ENCODE peak calls at places on chromosome 9, in four cellular contexts. One of them, this sample, is unnamed.

GRCh38 chr9:71910602-71911060 is 362 bp downstream of the ABHD17B start:
- DNase-seq in GM12878: no peak
- DNase-seq in tibial nerve: no peak
- DNase-seq in A549: no peak
- DNase-seq in this sample: no peak

GRCh38 chr9:72383978-72384709 is 19.1 kb upstream of the ZFAND5 start:
- DNase-seq in tibial nerve: no peak
- DNase-seq in GM12878: no peak
- DNase-seq in A549: no peak
- DNase-seq in this sample: no peak

GRCh38 chr9:22216730-22217160 is 207.6 kb upstream of the CDKN2B start:
- DNase-seq in A549: no peak
- DNase-seq in tibial nerve: no peak
- DNase-seq in GM12878: no peak
- DNase-seq in this sample: no peak

GRCh38 chr9:110086537-110086936 is 121.4 kb downstream of the C9orf152 start:
- DNase-seq in A549: no peak
- DNase-seq in GM12878: no peak
- DNase-seq in tibial nerve: no peak
- DNase-seq in this sample: no peak

GRCh38 chr9:79629721-79630120 is 58.0 kb downstream of the TLE4 start:
- DNase-seq in tibial nerve: no peak
- DNase-seq in A549: no peak
- DNase-seq in GM12878: no peak
- DNase-seq in this sample: no peak

GRCh38 chr9:123371228-123371584 is 15.2 kb downstream of the CRB2 start:
- DNase-seq in GM12878: no peak
- DNase-seq in tibial nerve: no peak
- DNase-seq in A549: no peak
- DNase-seq in this sample: no peak

GRCh38 chr9:130288393-130288792 is 22.8 kb downstream of the HMCN2 start:
- DNase-seq in GM12878: no peak
- DNase-seq in tibial nerve: no peak
- DNase-seq in A549: no peak
- DNase-seq in this sample: peak; percentile 79

GRCh38 chr9:126526218-126527108 is 87.3 kb upstream of the LMX1B start:
- DNase-seq in tibial nerve: no peak
- DNase-seq in GM12878: no peak
- DNase-seq in A549: no peak
- DNase-seq in this sample: peak; percentile 40

GRCh38 chr9:86141843-86142242 is 42.5 kb upstream of the GOLM1 start:
- DNase-seq in GM12878: no peak
- DNase-seq in tibial nerve: no peak
- DNase-seq in A549: no peak
- DNase-seq in this sample: no peak

GRCh38 chr9:35658894-35659220 is 765 bp downstream of the CCDC107 start:
- DNase-seq in GM12878: no peak
- DNase-seq in A549: no peak
- DNase-seq in tibial nerve: no peak
- DNase-seq in this sample: peak; percentile 84

GRCh38 chr9:119005162-119005561 is 364.1 kb downstream of the BRINP1 start:
- DNase-seq in tibial nerve: no peak
- DNase-seq in A549: no peak
- DNase-seq in GM12878: no peak
- DNase-seq in this sample: no peak

GRCh38 chr9:130957451-130958203 is 18.6 kb upstream of the FIBCD1 start:
- DNase-seq in A549: no peak
- DNase-seq in GM12878: no peak
- DNase-seq in tibial nerve: no peak
- DNase-seq in this sample: no peak

GRCh38 chr9:126719677-126720435 is 85.0 kb upstream of the ZBTB43 start:
- DNase-seq in GM12878: peak; percentile 53
- DNase-seq in A549: no peak
- DNase-seq in tibial nerve: peak; percentile 36
- DNase-seq in this sample: peak; percentile 85

GRCh38 chr9:29285818-29286217 is 1712.5 kb upstream of the C9orf72 start:
- DNase-seq in tibial nerve: no peak
- DNase-seq in A549: no peak
- DNase-seq in GM12878: no peak
- DNase-seq in this sample: no peak

GRCh38 chr9:134858051-134858841 is 22.4 kb upstream of the FCN2 start:
- DNase-seq in GM12878: peak; percentile 76
- DNase-seq in A549: peak; percentile 30
- DNase-seq in tibial nerve: no peak
- DNase-seq in this sample: peak; percentile 56

GRCh38 chr9:13728121-13728520 is 448.6 kb upstream of the MPDZ start:
- DNase-seq in A549: no peak
- DNase-seq in tibial nerve: no peak
- DNase-seq in GM12878: no peak
- DNase-seq in this sample: peak; percentile 71

GRCh38 chr9:122244349-122244748 is 15.6 kb upstream of the LHX6 start:
- DNase-seq in tibial nerve: no peak
- DNase-seq in GM12878: no peak
- DNase-seq in A549: no peak
- DNase-seq in this sample: no peak

GRCh38 chr9:131737426-131737825 is 2.5 kb downstream of the RAPGEF1 start:
- DNase-seq in A549: no peak
- DNase-seq in GM12878: no peak
- DNase-seq in tibial nerve: no peak
- DNase-seq in this sample: no peak

GRCh38 chr9:136282272-136282861 is 21.5 kb downstream of the CCDC187 start:
- DNase-seq in A549: no peak
- DNase-seq in tibial nerve: no peak
- DNase-seq in GM12878: no peak
- DNase-seq in this sample: no peak

GRCh38 chr9:108184941-108185340 is 670.8 kb downstream of the ACTL7B start:
- DNase-seq in A549: no peak
- DNase-seq in GM12878: no peak
- DNase-seq in tibial nerve: no peak
- DNase-seq in this sample: no peak

GRCh38 chr9:2610985-2611384 is 10.6 kb upstream of the VLDLR start:
- DNase-seq in A549: no peak
- DNase-seq in tibial nerve: no peak
- DNase-seq in GM12878: no peak
- DNase-seq in this sample: no peak

GRCh38 chr9:34343605-34344004 is 14.2 kb downstream of the NUDT2 start:
- DNase-seq in tibial nerve: no peak
- DNase-seq in A549: no peak
- DNase-seq in GM12878: no peak
- DNase-seq in this sample: peak; percentile 60

GRCh38 chr9:14661421-14662059 is 31.7 kb downstream of the ZDHHC21 start:
- DNase-seq in GM12878: no peak
- DNase-seq in tibial nerve: no peak
- DNase-seq in A549: no peak
- DNase-seq in this sample: no peak

GRCh38 chr9:12712532-12712931 is 19.3 kb downstream of the TYRP1 start:
- DNase-seq in tibial nerve: no peak
- DNase-seq in GM12878: no peak
- DNase-seq in A549: no peak
- DNase-seq in this sample: no peak

GRCh38 chr9:136002886-136003285 is 41.7 kb upstream of the UBAC1 start:
- DNase-seq in tibial nerve: no peak
- DNase-seq in A549: no peak
- DNase-seq in GM12878: no peak
- DNase-seq in this sample: no peak

GRCh38 chr9:96048954-96049831 is 173.7 kb downstream of the ERCC6L2 start:
- DNase-seq in A549: no peak
- DNase-seq in GM12878: no peak
- DNase-seq in tibial nerve: peak; percentile 57
- DNase-seq in this sample: peak; percentile 87

GRCh38 chr9:29150606-29151005 is 1577.3 kb upstream of the C9orf72 start:
- DNase-seq in tibial nerve: no peak
- DNase-seq in A549: no peak
- DNase-seq in GM12878: no peak
- DNase-seq in this sample: no peak

GRCh38 chr9:37229455-37229854 is 109.1 kb downstream of the ZCCHC7 start:
- DNase-seq in A549: no peak
- DNase-seq in GM12878: no peak
- DNase-seq in tibial nerve: no peak
- DNase-seq in this sample: no peak

GRCh38 chr9:114616684-114617520 is 5.8 kb downstream of the TMEM268 start:
- DNase-seq in GM12878: peak; percentile 72
- DNase-seq in A549: no peak
- DNase-seq in tibial nerve: peak; percentile 57
- DNase-seq in this sample: peak; percentile 81

DNA sequence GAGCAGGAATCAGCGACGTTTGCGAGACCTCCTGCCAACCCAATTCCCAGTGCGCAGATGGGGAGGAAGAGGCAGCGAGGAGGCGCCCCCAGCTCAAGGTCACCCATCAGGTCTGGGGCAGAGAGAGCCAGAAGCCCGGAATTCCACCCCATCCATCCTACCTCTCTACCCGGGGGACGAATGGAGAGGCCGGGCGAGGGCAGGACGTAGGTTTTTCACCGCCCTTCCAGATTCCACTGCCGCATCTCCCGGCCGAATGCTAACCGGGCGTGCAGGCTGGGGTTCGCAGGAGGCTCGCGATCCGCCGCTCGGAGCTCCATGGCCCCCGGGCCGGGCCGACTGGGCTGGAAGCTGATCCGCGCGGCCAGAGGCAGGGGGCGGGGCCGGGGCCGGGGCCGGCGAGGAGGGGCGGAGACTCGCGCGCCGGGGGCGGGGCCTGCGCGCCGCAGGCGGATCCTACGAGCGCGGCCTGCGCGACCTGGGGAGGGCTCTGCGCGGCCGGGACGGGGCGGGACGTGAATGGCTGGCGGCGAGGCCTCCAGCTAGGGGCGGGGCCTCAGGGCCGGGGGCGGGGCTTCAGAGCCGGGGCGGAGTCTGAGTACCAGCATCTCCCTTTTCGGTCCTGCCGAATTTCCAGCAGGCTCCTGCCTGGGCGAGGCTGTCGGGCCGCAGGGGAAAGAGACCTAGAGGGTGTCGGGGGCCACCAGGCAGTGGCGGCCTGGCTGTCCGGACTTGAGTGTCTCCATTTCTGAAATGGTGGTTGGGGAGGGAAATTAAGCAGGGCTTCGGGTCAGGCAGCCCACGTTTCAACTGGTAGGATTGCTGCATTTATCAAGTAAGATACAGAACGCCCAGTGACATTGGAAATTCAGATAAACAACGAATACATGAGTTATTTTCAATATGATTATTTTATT is at the start of gene ST6GALNAC4:
- DNase-seq in A549: peak; percentile 74
- DNase-seq in tibial nerve: peak; percentile 96
- DNase-seq in GM12878: no peak
- DNase-seq in this sample: peak; percentile 97
- TF ChIP-seq POLR2A in A549: peak; percentile 43
- TF ChIP-seq POLR2A in tibial nerve: peak; percentile 43
- TF ChIP-seq POLR2A in GM12878: peak; percentile 86
- TF ChIP-seq POLR2A in this sample: peak; percentile 39

GRCh38 chr9:133117271-133118178 is 3.5 kb downstream of the RALGDS start:
- DNase-seq in A549: no peak
- DNase-seq in tibial nerve: no peak
- DNase-seq in GM12878: no peak
- DNase-seq in this sample: peak; percentile 86

GRCh38 chr9:133118568-133118967 is 2.5 kb downstream of the RALGDS start:
- DNase-seq in GM12878: no peak
- DNase-seq in A549: no peak
- DNase-seq in tibial nerve: no peak
- DNase-seq in this sample: no peak

GRCh38 chr9:133118179-133118520 is 2.9 kb downstream of the RALGDS start:
- DNase-seq in tibial nerve: no peak
- DNase-seq in GM12878: no peak
- DNase-seq in A549: no peak
- DNase-seq in this sample: no peak

GRCh38 chr9:133119461-133120342 is 1.3 kb downstream of the RALGDS start:
- DNase-seq in tibial nerve: no peak
- DNase-seq in GM12878: no peak
- DNase-seq in A549: no peak
- DNase-seq in this sample: peak; percentile 79

DNA sequence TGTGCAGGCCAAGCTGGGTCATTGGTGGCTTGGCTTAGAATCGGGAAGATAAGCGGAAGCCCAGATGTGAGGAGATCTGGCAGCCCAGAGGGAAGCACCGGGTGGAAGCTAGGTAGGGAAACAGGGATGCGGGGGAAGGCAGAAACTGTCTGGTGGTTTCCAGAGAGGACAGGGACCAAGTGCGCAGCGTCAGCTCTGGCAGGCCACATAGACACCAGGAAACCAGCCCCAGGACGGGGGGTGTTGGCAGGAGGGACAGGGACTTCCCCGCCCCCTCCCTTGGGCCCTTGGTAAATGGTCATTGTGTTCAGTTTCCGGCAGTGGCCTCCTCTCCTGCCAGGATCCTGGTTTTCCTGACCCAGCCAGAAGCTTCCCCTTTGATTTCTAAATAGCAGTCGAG is 2.0 kb downstream of the RALGDS start:
- DNase-seq in GM12878: no peak
- DNase-seq in tibial nerve: no peak
- DNase-seq in A549: no peak
- DNase-seq in this sample: peak; percentile 84
- H3K27ac ChIP-seq in GM12878: no peak overlapping the region
- H3K27ac ChIP-seq in tibial nerve: peak overlapping the region; percentile 94
- H3K27ac ChIP-seq in A549: no peak overlapping the region
- H3K27ac ChIP-seq in this sample: peak overlapping the region; percentile 93

DNA sequence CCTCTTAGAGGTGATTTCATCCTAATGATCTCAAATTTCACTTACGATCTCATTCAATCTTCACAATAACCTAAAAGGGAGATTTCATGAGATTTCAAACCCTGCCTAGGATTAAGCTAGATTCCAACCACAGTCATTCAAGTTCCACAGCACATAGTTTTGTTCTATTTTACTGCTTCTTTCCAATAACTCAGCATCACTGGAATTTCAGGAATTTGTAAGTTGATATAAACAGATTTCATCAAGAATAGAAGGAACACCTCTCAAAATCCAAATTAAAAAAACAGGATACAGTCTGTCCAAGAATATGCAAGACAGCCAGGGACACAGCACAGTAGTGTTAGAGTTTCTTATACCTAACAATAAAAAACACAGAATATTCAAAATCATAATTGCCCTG is 478.3 kb upstream of the C9orf72 start:
- DNase-seq in GM12878: no peak
- DNase-seq in tibial nerve: no peak
- DNase-seq in A549: no peak
- DNase-seq in this sample: no peak
- TF ChIP-seq EP300 in GM12878: no peak
- TF ChIP-seq EP300 in tibial nerve: no peak
- TF ChIP-seq EP300 in A549: no peak
- TF ChIP-seq EP300 in this sample: no peak

GRCh38 chr9:20650750-20651299 is 28.5 kb upstream of the MLLT3 start:
- DNase-seq in A549: no peak
- DNase-seq in tibial nerve: no peak
- DNase-seq in GM12878: no peak
- DNase-seq in this sample: no peak
- TF ChIP-seq POLR2A in A549: no peak
- TF ChIP-seq POLR2A in tibial nerve: no peak
- TF ChIP-seq POLR2A in GM12878: no peak
- TF ChIP-seq POLR2A in this sample: no peak